ENCODE peak calls at places on chromosomes 6 and 20, in nine cellular contexts. One of them, this sample, is unnamed.

GRCh38 chr6:140073456-140073855 is 699.0 kb upstream of the CITED2 start:
- DNase-seq in Peyer's patch: no peak
- DNase-seq in fibroblast of lung: no peak
- DNase-seq in stimulated activated CD4-positive, alpha-beta T cell treated with anti-CD3 and anti-CD28 coated beads, Interleukin-15, amount 100 ng/mL, for 24 hours: no peak
- DNase-seq in dorsolateral prefrontal cortex: no peak
- DNase-seq in psoas muscle: no peak
- DNase-seq in stimulated activated naive CD4-positive, alpha-beta T cell: no peak
- DNase-seq in AG08395: no peak
- DNase-seq in NCI-H1092 treated with DMSO at 0.1 percent for 48 hours: no peak
- DNase-seq in this sample: no peak

GRCh38 chr6:95501032-95501904 is 76.1 kb upstream of the MANEA start:
- DNase-seq in Peyer's patch: no peak
- DNase-seq in fibroblast of lung: no peak
- DNase-seq in stimulated activated CD4-positive, alpha-beta T cell treated with anti-CD3 and anti-CD28 coated beads, Interleukin-15, amount 100 ng/mL, for 24 hours: no peak
- DNase-seq in dorsolateral prefrontal cortex: no peak
- DNase-seq in psoas muscle: no peak
- DNase-seq in stimulated activated naive CD4-positive, alpha-beta T cell: no peak
- DNase-seq in AG08395: no peak
- DNase-seq in NCI-H1092 treated with DMSO at 0.1 percent for 48 hours: no peak
- DNase-seq in this sample: no peak

GRCh38 chr20:40749985-40750506 is 61.0 kb upstream of the MAFB start:
- DNase-seq in Peyer's patch: no peak
- DNase-seq in fibroblast of lung: peak
- DNase-seq in stimulated activated CD4-positive, alpha-beta T cell treated with anti-CD3 and anti-CD28 coated beads, Interleukin-15, amount 100 ng/mL, for 24 hours: no peak
- DNase-seq in dorsolateral prefrontal cortex: no peak
- DNase-seq in psoas muscle: no peak
- DNase-seq in stimulated activated naive CD4-positive, alpha-beta T cell: no peak
- DNase-seq in AG08395: no peak
- DNase-seq in NCI-H1092 treated with DMSO at 0.1 percent for 48 hours: no peak
- DNase-seq in this sample: no peak

GRCh38 chr6:158595223-158595622 is 35.3 kb downstream of the TMEM181 start:
- DNase-seq in Peyer's patch: no peak
- DNase-seq in fibroblast of lung: no peak
- DNase-seq in stimulated activated CD4-positive, alpha-beta T cell treated with anti-CD3 and anti-CD28 coated beads, Interleukin-15, amount 100 ng/mL, for 24 hours: no peak
- DNase-seq in dorsolateral prefrontal cortex: no peak
- DNase-seq in psoas muscle: no peak
- DNase-seq in stimulated activated naive CD4-positive, alpha-beta T cell: peak
- DNase-seq in AG08395: no peak
- DNase-seq in NCI-H1092 treated with DMSO at 0.1 percent for 48 hours: no peak
- DNase-seq in this sample: no peak

GRCh38 chr6:156798091-156798735 is 21.0 kb downstream of the ARID1B start:
- DNase-seq in Peyer's patch: no peak
- DNase-seq in fibroblast of lung: no peak
- DNase-seq in stimulated activated CD4-positive, alpha-beta T cell treated with anti-CD3 and anti-CD28 coated beads, Interleukin-15, amount 100 ng/mL, for 24 hours: no peak
- DNase-seq in dorsolateral prefrontal cortex: no peak
- DNase-seq in psoas muscle: no peak
- DNase-seq in stimulated activated naive CD4-positive, alpha-beta T cell: no peak
- DNase-seq in AG08395: no peak
- DNase-seq in NCI-H1092 treated with DMSO at 0.1 percent for 48 hours: no peak
- DNase-seq in this sample: no peak

GRCh38 chr6:127117979-127118504 is 429 bp upstream of the RSPO3 start:
- DNase-seq in Peyer's patch: no peak
- DNase-seq in fibroblast of lung: peak
- DNase-seq in stimulated activated CD4-positive, alpha-beta T cell treated with anti-CD3 and anti-CD28 coated beads, Interleukin-15, amount 100 ng/mL, for 24 hours: peak
- DNase-seq in dorsolateral prefrontal cortex: no peak
- DNase-seq in psoas muscle: peak
- DNase-seq in stimulated activated naive CD4-positive, alpha-beta T cell: no peak
- DNase-seq in AG08395: no peak
- DNase-seq in NCI-H1092 treated with DMSO at 0.1 percent for 48 hours: no peak
- DNase-seq in this sample: no peak

GRCh38 chr6:119742188-119742803 is 392.7 kb upstream of the MAN1A1 start:
- DNase-seq in Peyer's patch: peak
- DNase-seq in fibroblast of lung: peak
- DNase-seq in stimulated activated CD4-positive, alpha-beta T cell treated with anti-CD3 and anti-CD28 coated beads, Interleukin-15, amount 100 ng/mL, for 24 hours: peak
- DNase-seq in dorsolateral prefrontal cortex: peak
- DNase-seq in psoas muscle: peak
- DNase-seq in stimulated activated naive CD4-positive, alpha-beta T cell: peak
- DNase-seq in AG08395: peak
- DNase-seq in NCI-H1092 treated with DMSO at 0.1 percent for 48 hours: no peak
- DNase-seq in this sample: no peak

GRCh38 chr6:123777554-123777953 is 26.1 kb upstream of the NKAIN2 start:
- DNase-seq in Peyer's patch: no peak
- DNase-seq in fibroblast of lung: no peak
- DNase-seq in stimulated activated CD4-positive, alpha-beta T cell treated with anti-CD3 and anti-CD28 coated beads, Interleukin-15, amount 100 ng/mL, for 24 hours: no peak
- DNase-seq in dorsolateral prefrontal cortex: no peak
- DNase-seq in psoas muscle: no peak
- DNase-seq in stimulated activated naive CD4-positive, alpha-beta T cell: no peak
- DNase-seq in AG08395: no peak
- DNase-seq in NCI-H1092 treated with DMSO at 0.1 percent for 48 hours: peak
- DNase-seq in this sample: no peak

GRCh38 chr20:24405810-24406209 is 63.6 kb upstream of the SYNDIG1 start:
- DNase-seq in Peyer's patch: no peak
- DNase-seq in fibroblast of lung: peak
- DNase-seq in stimulated activated CD4-positive, alpha-beta T cell treated with anti-CD3 and anti-CD28 coated beads, Interleukin-15, amount 100 ng/mL, for 24 hours: no peak
- DNase-seq in dorsolateral prefrontal cortex: no peak
- DNase-seq in psoas muscle: no peak
- DNase-seq in stimulated activated naive CD4-positive, alpha-beta T cell: no peak
- DNase-seq in AG08395: no peak
- DNase-seq in NCI-H1092 treated with DMSO at 0.1 percent for 48 hours: no peak
- DNase-seq in this sample: no peak

GRCh38 chr6:33985333-33985751 is 160.5 kb downstream of the GRM4 start:
- DNase-seq in Peyer's patch: no peak
- DNase-seq in fibroblast of lung: no peak
- DNase-seq in stimulated activated CD4-positive, alpha-beta T cell treated with anti-CD3 and anti-CD28 coated beads, Interleukin-15, amount 100 ng/mL, for 24 hours: no peak
- DNase-seq in dorsolateral prefrontal cortex: no peak
- DNase-seq in psoas muscle: no peak
- DNase-seq in stimulated activated naive CD4-positive, alpha-beta T cell: no peak
- DNase-seq in AG08395: no peak
- DNase-seq in NCI-H1092 treated with DMSO at 0.1 percent for 48 hours: no peak
- DNase-seq in this sample: no peak

GRCh38 chr6:23027281-23027680 is 457.9 kb downstream of the HDGFL1 start:
- DNase-seq in Peyer's patch: no peak
- DNase-seq in fibroblast of lung: peak
- DNase-seq in stimulated activated CD4-positive, alpha-beta T cell treated with anti-CD3 and anti-CD28 coated beads, Interleukin-15, amount 100 ng/mL, for 24 hours: no peak
- DNase-seq in dorsolateral prefrontal cortex: peak
- DNase-seq in psoas muscle: no peak
- DNase-seq in stimulated activated naive CD4-positive, alpha-beta T cell: no peak
- DNase-seq in AG08395: no peak
- DNase-seq in NCI-H1092 treated with DMSO at 0.1 percent for 48 hours: no peak
- DNase-seq in this sample: peak

GRCh38 chr20:20214757-20215275 is 153.1 kb upstream of the INSM1 start:
- DNase-seq in Peyer's patch: no peak
- DNase-seq in fibroblast of lung: no peak
- DNase-seq in stimulated activated CD4-positive, alpha-beta T cell treated with anti-CD3 and anti-CD28 coated beads, Interleukin-15, amount 100 ng/mL, for 24 hours: no peak
- DNase-seq in dorsolateral prefrontal cortex: no peak
- DNase-seq in psoas muscle: no peak
- DNase-seq in stimulated activated naive CD4-positive, alpha-beta T cell: no peak
- DNase-seq in AG08395: no peak
- DNase-seq in NCI-H1092 treated with DMSO at 0.1 percent for 48 hours: peak
- DNase-seq in this sample: peak

GRCh38 chr6:136783021-136783420 is 9.3 kb downstream of the MAP3K5 start:
- DNase-seq in Peyer's patch: no peak
- DNase-seq in fibroblast of lung: no peak
- DNase-seq in stimulated activated CD4-positive, alpha-beta T cell treated with anti-CD3 and anti-CD28 coated beads, Interleukin-15, amount 100 ng/mL, for 24 hours: no peak
- DNase-seq in dorsolateral prefrontal cortex: no peak
- DNase-seq in psoas muscle: no peak
- DNase-seq in stimulated activated naive CD4-positive, alpha-beta T cell: no peak
- DNase-seq in AG08395: no peak
- DNase-seq in NCI-H1092 treated with DMSO at 0.1 percent for 48 hours: no peak
- DNase-seq in this sample: no peak